ENCODE peak calls at places on chromosomes 16 and 17, in five cellular contexts. One of them, this sample, is unnamed.

GRCh38 chr17:38619937-38620550 is 14.3 kb upstream of the SRCIN1 start:
- DNase-seq in HepG2: no peak
- DNase-seq in A549: no peak
- DNase-seq in GM12878: no peak
- DNase-seq in K562: no peak
- DNase-seq in this sample: no peak

GRCh38 chr17:17888371-17888770 is 51.6 kb upstream of the SREBF1 start:
- DNase-seq in HepG2: no peak
- DNase-seq in A549: no peak
- DNase-seq in GM12878: no peak
- DNase-seq in K562: no peak
- DNase-seq in this sample: no peak

GRCh38 chr16:66357523-66357928 is 9.0 kb upstream of the CDH5 start:
- DNase-seq in HepG2: peak
- DNase-seq in A549: peak
- DNase-seq in GM12878: no peak
- DNase-seq in K562: peak
- DNase-seq in this sample: peak

GRCh38 chr16:89198417-89199240 is 1.7 kb downstream of the SLC22A31 start:
- DNase-seq in HepG2: no peak
- DNase-seq in A549: no peak
- DNase-seq in GM12878: no peak
- DNase-seq in K562: no peak
- DNase-seq in this sample: no peak

GRCh38 chr17:57842280-57842679 is 7.6 kb downstream of the MRPS23 start:
- DNase-seq in HepG2: no peak
- DNase-seq in A549: no peak
- DNase-seq in GM12878: no peak
- DNase-seq in K562: no peak
- DNase-seq in this sample: no peak

GRCh38 chr16:51161440-51162195 is 10.5 kb upstream of the SALL1 start:
- DNase-seq in HepG2: no peak
- DNase-seq in A549: no peak
- DNase-seq in GM12878: no peak
- DNase-seq in K562: no peak
- DNase-seq in this sample: no peak

GRCh38 chr16:23082161-23082788 is 67.0 kb downstream of the USP31 start:
- DNase-seq in HepG2: peak
- DNase-seq in A549: peak
- DNase-seq in GM12878: no peak
- DNase-seq in K562: no peak
- DNase-seq in this sample: no peak

GRCh38 chr16:970766-971581 is at the start of gene LMF1:
- DNase-seq in HepG2: peak
- DNase-seq in A549: peak
- DNase-seq in GM12878: peak
- DNase-seq in K562: peak
- DNase-seq in this sample: peak

GRCh38 chr17:3635474-3636153 is 436 bp downstream of the SHPK start:
- DNase-seq in HepG2: peak
- DNase-seq in A549: no peak
- DNase-seq in GM12878: no peak
- DNase-seq in K562: no peak
- DNase-seq in this sample: no peak

GRCh38 chr17:68591583-68591982 is 9.6 kb downstream of the FAM20A start:
- DNase-seq in HepG2: no peak
- DNase-seq in A549: no peak
- DNase-seq in GM12878: no peak
- DNase-seq in K562: peak
- DNase-seq in this sample: peak

GRCh38 chr16:88974080-88974479 is 2.9 kb downstream of the CBFA2T3 start:
- DNase-seq in HepG2: no peak
- DNase-seq in A549: no peak
- DNase-seq in GM12878: no peak
- DNase-seq in K562: no peak
- DNase-seq in this sample: no peak

GRCh38 chr16:24686678-24687077 is 42.8 kb upstream of the TNRC6A start:
- DNase-seq in HepG2: no peak
- DNase-seq in A549: no peak
- DNase-seq in GM12878: no peak
- DNase-seq in K562: no peak
- DNase-seq in this sample: no peak

GRCh38 chr16:1527836-1528811 is 5.3 kb upstream of the TMEM204 start:
- DNase-seq in HepG2: peak
- DNase-seq in A549: no peak
- DNase-seq in GM12878: no peak
- DNase-seq in K562: peak
- DNase-seq in this sample: peak

GRCh38 chr17:8888704-8889302 is 21.3 kb upstream of the PIK3R6 start:
- DNase-seq in HepG2: no peak
- DNase-seq in A549: no peak
- DNase-seq in GM12878: no peak
- DNase-seq in K562: no peak
- DNase-seq in this sample: no peak

GRCh38 chr16:81035975-81036750 is 521 bp downstream of the ATMIN start:
- DNase-seq in HepG2: peak
- DNase-seq in A549: peak
- DNase-seq in GM12878: no peak
- DNase-seq in K562: peak
- DNase-seq in this sample: peak

GRCh38 chr17:38428643-38429371 is 543 bp downstream of the ARHGAP23 start:
- DNase-seq in HepG2: no peak
- DNase-seq in A549: no peak
- DNase-seq in GM12878: no peak
- DNase-seq in K562: no peak
- DNase-seq in this sample: peak

GRCh38 chr16:14640538-14640937 is 7.8 kb downstream of the BFAR start:
- DNase-seq in HepG2: no peak
- DNase-seq in A549: no peak
- DNase-seq in GM12878: no peak
- DNase-seq in K562: no peak
- DNase-seq in this sample: no peak

GRCh38 chr17:55530064-55530463 is 18.8 kb upstream of the SMIM36 start:
- DNase-seq in HepG2: no peak
- DNase-seq in A549: no peak
- DNase-seq in GM12878: no peak
- DNase-seq in K562: no peak
- DNase-seq in this sample: no peak

GRCh38 chr16:79347176-79347715 is 253.3 kb downstream of the MAF start:
- DNase-seq in HepG2: no peak
- DNase-seq in A549: no peak
- DNase-seq in GM12878: no peak
- DNase-seq in K562: no peak
- DNase-seq in this sample: no peak

GRCh38 chr17:74822329-74823175 is 37.1 kb downstream of the GRIN2C start:
- DNase-seq in HepG2: no peak
- DNase-seq in A549: no peak
- DNase-seq in GM12878: no peak
- DNase-seq in K562: no peak
- DNase-seq in this sample: no peak

GRCh38 chr17:5921919-5922318 is 148.3 kb upstream of the WSCD1 start:
- DNase-seq in HepG2: no peak
- DNase-seq in A549: peak
- DNase-seq in GM12878: no peak
- DNase-seq in K562: no peak
- DNase-seq in this sample: no peak

GRCh38 chr16:10871157-10871991 is 5.6 kb upstream of the CIITA start:
- DNase-seq in HepG2: peak
- DNase-seq in A549: no peak
- DNase-seq in GM12878: peak
- DNase-seq in K562: no peak
- DNase-seq in this sample: no peak

GRCh38 chr16:10741844-10742243 is 1.8 kb upstream of the NUBP1 start:
- DNase-seq in HepG2: no peak
- DNase-seq in A549: no peak
- DNase-seq in GM12878: no peak
- DNase-seq in K562: no peak
- DNase-seq in this sample: no peak

GRCh38 chr16:49347476-49347875 is 26.1 kb upstream of the C16orf78 start:
- DNase-seq in HepG2: no peak
- DNase-seq in A549: no peak
- DNase-seq in GM12878: no peak
- DNase-seq in K562: no peak
- DNase-seq in this sample: no peak

GRCh38 chr17:45794840-45795239 is 10.7 kb downstream of the CRHR1 start:
- DNase-seq in HepG2: no peak
- DNase-seq in A549: peak
- DNase-seq in GM12878: no peak
- DNase-seq in K562: peak
- DNase-seq in this sample: no peak

GRCh38 chr17:65243838-65244237 is 106.7 kb downstream of the RGS9 start:
- DNase-seq in HepG2: no peak
- DNase-seq in A549: no peak
- DNase-seq in GM12878: no peak
- DNase-seq in K562: no peak
- DNase-seq in this sample: peak

GRCh38 chr17:7579001-7579838 is at the start of gene CD68:
- DNase-seq in HepG2: peak
- DNase-seq in A549: peak
- DNase-seq in GM12878: no peak
- DNase-seq in K562: peak
- DNase-seq in this sample: peak

GRCh38 chr16:25035494-25036405 is 20.6 kb upstream of the ARHGAP17 start:
- DNase-seq in HepG2: no peak
- DNase-seq in A549: no peak
- DNase-seq in GM12878: no peak
- DNase-seq in K562: no peak
- DNase-seq in this sample: no peak

GRCh38 chr17:2336215-2337151 is at the start of gene TSR1:
- DNase-seq in HepG2: peak
- DNase-seq in A549: peak
- DNase-seq in GM12878: peak
- DNase-seq in K562: peak
- DNase-seq in this sample: peak

GRCh38 chr17:73323622-73324455 is 12.0 kb upstream of the CDC42EP4 start:
- DNase-seq in HepG2: no peak
- DNase-seq in A549: no peak
- DNase-seq in GM12878: no peak
- DNase-seq in K562: no peak
- DNase-seq in this sample: no peak

GRCh38 chr17:19369846-19370492 is 7.4 kb upstream of the B9D1 start:
- DNase-seq in HepG2: no peak
- DNase-seq in A549: no peak
- DNase-seq in GM12878: no peak
- DNase-seq in K562: no peak
- DNase-seq in this sample: no peak

GRCh38 chr17:77370536-77370935 is 229.8 kb downstream of the SEC14L1 start:
- DNase-seq in HepG2: no peak
- DNase-seq in A549: no peak
- DNase-seq in GM12878: no peak
- DNase-seq in K562: no peak
- DNase-seq in this sample: no peak
- H3K27ac ChIP-seq in HepG2: no peak
- H3K27ac ChIP-seq in A549: peak
- H3K27ac ChIP-seq in GM12878: peak
- H3K27ac ChIP-seq in K562: no peak
- H3K27ac ChIP-seq in this sample: no peak

GRCh38 chr16:57623251-57624043 is 5.0 kb upstream of the ADGRG1 start:
- DNase-seq in HepG2: peak
- DNase-seq in A549: peak
- DNase-seq in GM12878: no peak
- DNase-seq in K562: peak
- DNase-seq in this sample: no peak

GRCh38 chr16:57626420-57627170 is 1.8 kb upstream of the ADGRG1 start:
- DNase-seq in HepG2: no peak
- DNase-seq in A549: no peak
- DNase-seq in GM12878: no peak
- DNase-seq in K562: no peak
- DNase-seq in this sample: no peak

GRCh38 chr16:57622361-57623250 is 5.8 kb upstream of the ADGRG1 start:
- DNase-seq in HepG2: peak
- DNase-seq in A549: peak
- DNase-seq in GM12878: no peak
- DNase-seq in K562: no peak
- DNase-seq in this sample: no peak

GRCh38 chr16:57624044-57624688 is 4.3 kb upstream of the ADGRG1 start:
- DNase-seq in HepG2: peak
- DNase-seq in A549: peak
- DNase-seq in GM12878: no peak
- DNase-seq in K562: no peak
- DNase-seq in this sample: no peak

DNA sequence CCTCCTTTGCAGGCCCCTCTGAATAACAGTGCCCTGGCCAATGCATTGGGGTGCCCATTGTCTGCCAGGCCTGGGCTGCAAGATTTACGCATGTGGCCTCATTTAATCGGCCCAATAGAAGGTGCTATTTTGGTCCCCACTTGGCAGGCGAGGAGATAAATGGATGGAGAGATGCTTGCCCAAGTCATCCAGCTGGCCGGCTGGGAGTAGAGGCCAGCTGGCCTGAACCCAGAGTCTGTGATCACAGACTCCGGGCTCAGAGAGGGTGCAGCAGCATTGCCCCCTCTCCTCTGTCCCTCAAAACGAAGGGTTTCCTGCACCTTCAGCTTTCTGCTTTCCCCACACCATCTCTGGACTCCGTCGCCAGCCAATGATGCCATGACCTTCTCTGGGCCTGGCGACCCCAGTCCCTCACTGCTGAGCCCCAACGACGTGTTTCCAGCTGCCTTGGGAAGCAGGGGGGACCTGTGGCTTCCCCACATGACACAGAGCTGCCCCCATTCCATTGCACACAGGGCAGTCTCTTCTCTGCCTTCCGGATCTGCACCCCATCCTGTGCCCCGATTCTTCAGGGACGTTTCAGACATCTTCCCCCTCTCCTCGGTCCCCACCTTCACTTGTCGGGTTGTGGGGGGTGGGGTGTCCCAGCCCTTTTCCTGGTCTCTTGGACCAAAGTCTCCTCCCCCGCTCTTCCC is 3.5 kb upstream of the ADGRG1 start:
- DNase-seq in HepG2: no peak
- DNase-seq in A549: no peak
- DNase-seq in GM12878: no peak
- DNase-seq in K562: no peak
- DNase-seq in this sample: no peak
- TF ChIP-seq MYC in HepG2: no peak
- TF ChIP-seq MYC in A549: no peak
- TF ChIP-seq MYC in GM12878: no peak
- TF ChIP-seq MYC in K562: no peak
- TF ChIP-seq MYC in this sample: no peak

GRCh38 chr16:85422374-85423185 is 190.5 kb upstream of the GSE1 start:
- DNase-seq in HepG2: peak
- DNase-seq in A549: peak
- DNase-seq in GM12878: no peak
- DNase-seq in K562: no peak
- DNase-seq in this sample: no peak
- H3K27ac ChIP-seq in HepG2: peak
- H3K27ac ChIP-seq in A549: peak
- H3K27ac ChIP-seq in GM12878: no peak
- H3K27ac ChIP-seq in K562: no peak
- H3K27ac ChIP-seq in this sample: no peak

DNA sequence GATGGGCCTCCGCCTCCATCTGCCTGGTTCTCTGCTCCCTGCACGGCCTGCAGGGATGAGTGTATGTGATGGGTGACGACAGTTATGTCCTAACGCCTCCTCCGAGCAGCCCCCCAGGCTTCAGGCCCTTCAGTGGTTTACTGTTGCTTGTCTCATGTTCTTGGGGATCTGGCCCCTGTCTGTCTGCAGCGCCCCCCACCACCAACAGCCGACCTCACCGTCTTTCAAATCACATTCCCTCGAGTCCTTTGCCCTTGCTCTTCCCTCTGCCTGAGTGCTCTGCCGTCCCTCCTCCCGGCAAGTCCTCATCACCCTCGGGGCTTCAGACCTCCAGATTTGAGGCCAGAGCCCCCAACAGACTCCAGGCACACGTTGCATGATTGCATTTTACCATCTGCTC is 18.2 kb downstream of the METTL22 start:
- DNase-seq in HepG2: no peak
- DNase-seq in A549: no peak
- DNase-seq in GM12878: no peak
- DNase-seq in K562: no peak
- DNase-seq in this sample: no peak
- TF ChIP-seq MYC in HepG2: no peak
- TF ChIP-seq MYC in A549: no peak
- TF ChIP-seq MYC in GM12878: no peak
- TF ChIP-seq MYC in K562: no peak
- TF ChIP-seq MYC in this sample: no peak